ENCODE peak calls at places on chromosomes 5 and 9, in four cellular contexts. A is NB4, N is AG10803, T is cardiac fibroblast. H is an unnamed sample.

GRCh38 chr5:12623408-12623807 is 719.2 kb upstream of the CTNND2 start:
- DNase-seq in A (no peak), N (no peak), T (no peak), H (no peak)

GRCh38 chr5:105687493-105687892 is 1983.2 kb downstream of the EFNA5 start:
- DNase-seq in A (no peak), N (no peak), T (no peak), H (no peak)

GRCh38 chr5:65102501-65102825 is 333.7 kb downstream of the CWC27 start:
- DNase-seq in A (no peak), N (no peak), T (no peak), H (no peak)

GRCh38 chr9:99356512-99356971 is 134.5 kb downstream of the SEC61B start:
- DNase-seq in A (no peak), N (peak), T (no peak), H (no peak)

GRCh38 chr5:51225671-51226419 is 157.4 kb upstream of the ISL1 start:
- DNase-seq in A (no peak), N (no peak), T (no peak), H (no peak)

GRCh38 chr5:80141147-80141671 is 106.1 kb downstream of the THBS4 start:
- DNase-seq in A (peak), N (peak), T (peak), H (peak)

GRCh38 chr5:107867266-107867665 is 196.5 kb upstream of the EFNA5 start:
- DNase-seq in A (no peak), N (peak), T (no peak), H (no peak)

GRCh38 chr5:80565330-80565729 is 4.8 kb downstream of the ANKRD34B start:
- DNase-seq in A (no peak), N (no peak), T (no peak), H (no peak)

GRCh38 chr9:127077658-127077975 is 44.8 kb downstream of the ANGPTL2 start:
- DNase-seq in A (no peak), N (no peak), T (no peak), H (no peak)

GRCh38 chr5:160260881-160261815 is 31.8 kb downstream of the FABP6 start:
- DNase-seq in A (peak), N (no peak), T (peak), H (peak)

GRCh38 chr9:5899292-5899691 is 8.6 kb downstream of the MLANA start:
- DNase-seq in A (peak), N (no peak), T (peak), H (no peak)

GRCh38 chr5:94908889-94909480 is 290.5 kb downstream of the SLF1 start:
- DNase-seq in A (peak), N (peak), T (peak), H (no peak)

GRCh38 chr5:55187370-55187769 is 14.4 kb upstream of the CDC20B start:
- DNase-seq in A (peak), N (no peak), T (no peak), H (no peak)
- TF ChIP-seq CTCF in A (peak), N (peak), T (peak), H (no peak)

GRCh38 chr9:133031130-133031422 is 279 bp downstream of the GTF3C5 start:
- DNase-seq in A (no peak), N (no peak), T (no peak), H (no peak)

GRCh38 chr9:133031496-133031911 is 707 bp downstream of the GTF3C5 start:
- DNase-seq in A (no peak), N (no peak), T (no peak), H (no peak)

GRCh38 chr9:133032171-133032570 is 1.4 kb downstream of the GTF3C5 start:
- DNase-seq in A (no peak), N (no peak), T (no peak), H (no peak)

GRCh38 chr9:133029994-133030316 is 842 bp upstream of the GTF3C5 start:
- DNase-seq in A (no peak), N (no peak), T (no peak), H (peak)

GRCh38 chr9:133030317-133031129 is at the start of gene GTF3C5:
- DNase-seq in A (peak), N (peak), T (peak), H (peak)
- TF ChIP-seq CTCF in A (no peak), N (no peak), T (no peak), H (peak)

GRCh38 chr5:102664946-102665345 is 90.2 kb upstream of the PAM start:
- DNase-seq in A (no peak), N (no peak), T (no peak), H (no peak)

GRCh38 chr5:102666164-102666951 is 88.7 kb upstream of the PAM start:
- DNase-seq in A (no peak), N (peak), T (no peak), H (no peak)

GRCh38 chr5:102668220-102668930 is 86.7 kb upstream of the PAM start:
- DNase-seq in A (no peak), N (no peak), T (no peak), H (no peak)

GRCh38 chr5:102670224-102670836 is 84.8 kb upstream of the PAM start:
- DNase-seq in A (peak), N (no peak), T (peak), H (peak)
- TF ChIP-seq CTCF in A (peak), N (peak), T (peak), H (peak)

GRCh38 chr5:41747708-41748107 is 122.5 kb downstream of the OXCT1 start:
- DNase-seq in A (no peak), N (no peak), T (no peak), H (no peak)
- TF ChIP-seq CTCF in A (no peak), N (no peak), T (no peak), H (no peak)

GRCh38 chr5:178732281-178732680 is 1.8 kb upstream of the ZNF354A start:
- DNase-seq in A (no peak), N (no peak), T (no peak), H (no peak)

DNA sequence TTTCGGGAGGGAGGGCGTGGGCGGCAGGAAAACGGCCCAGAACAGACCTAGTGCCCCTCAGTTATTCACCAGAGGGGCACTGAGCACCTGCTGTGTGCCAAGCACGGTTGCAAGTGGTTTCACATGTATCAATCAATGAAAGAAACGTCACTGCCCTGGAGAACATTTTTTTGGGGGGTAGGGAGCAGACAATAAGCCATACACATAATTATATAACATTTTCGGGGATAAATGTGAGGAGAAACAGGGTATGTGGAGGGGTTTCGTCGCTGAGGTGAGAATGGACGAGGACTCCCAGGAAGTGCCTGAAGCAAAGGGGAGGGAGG is 444 bp upstream of the ZNF354A start:
- DNase-seq in A (peak), N (no peak), T (no peak), H (no peak)
- TF ChIP-seq CTCF in A (no peak), N (no peak), T (no peak), H (peak)

GRCh38 chr5:148125641-148126040 is 42.7 kb upstream of the SPINK14 start:
- DNase-seq in A (peak), N (no peak), T (peak), H (no peak)
- TF ChIP-seq CTCF in A (no peak), N (no peak), T (peak), H (no peak)

GRCh38 chr9:129133067-129133466 is 21.9 kb downstream of the PTPA start:
- DNase-seq in A (no peak), N (no peak), T (no peak), H (no peak)

GRCh38 chr9:129136446-129137049 is 25.3 kb downstream of the PTPA start:
- DNase-seq in A (no peak), N (no peak), T (no peak), H (no peak)

GRCh38 chr9:129137292-129138143 is 26.3 kb downstream of the PTPA start:
- DNase-seq in A (no peak), N (no peak), T (no peak), H (no peak)

GRCh38 chr9:129138144-129138462 is 26.9 kb downstream of the PTPA start:
- DNase-seq in A (no peak), N (peak), T (no peak), H (no peak)

DNA sequence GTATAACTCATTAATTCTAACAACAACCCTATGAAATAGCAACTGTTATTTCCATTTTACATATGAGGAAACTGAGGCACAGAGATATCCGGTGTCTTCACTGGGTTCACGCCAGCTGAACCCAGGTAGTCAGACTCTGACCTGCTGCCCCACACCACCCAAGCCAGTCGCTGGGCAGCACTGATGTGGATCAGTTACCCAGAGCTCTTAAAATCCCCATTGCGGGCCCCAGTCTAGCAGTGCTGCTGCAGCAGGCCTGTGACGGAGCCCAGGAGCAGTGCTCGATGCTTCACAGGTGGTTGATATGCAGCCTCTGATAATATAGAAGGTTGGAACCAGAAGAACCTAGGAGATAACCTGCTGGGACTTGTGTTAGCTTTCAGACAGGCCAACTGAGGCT is 24.3 kb downstream of the PTPA start:
- DNase-seq in A (no peak), N (no peak), T (no peak), H (no peak)
- TF ChIP-seq CTCF in A (no peak), N (no peak), T (no peak), H (no peak)

GRCh38 chr5:75336625-75337336 is at the start of gene HMGCR:
- DNase-seq in A (peak), N (peak), T (peak), H (peak)
- TF ChIP-seq CTCF in A (peak), N (peak), T (peak), H (peak)